ENCODE peak calls at places on chromosomes 4 and X, in five cellular contexts. H, V, T, O and J are unnamed samples.

GRCh38 chr4:6239486-6239885 is 30.2 kb upstream of the WFS1 start:
- DNase-seq in H (no peak), V (no peak), T (no peak), O (no peak), J (no peak)

GRCh38 chr4:13988347-13989265 is 361.1 kb upstream of the BOD1L1 start:
- DNase-seq in H (no peak), V (no peak), T (no peak), O (peak; percentile 97), J (no peak)

GRCh38 chr4:152229782-152230289 is 306.1 kb downstream of the FBXW7 start:
- DNase-seq in H (no peak), V (no peak), T (no peak), O (no peak), J (no peak)

GRCh38 chr4:72340803-72341431 is 228.1 kb downstream of the ADAMTS3 start:
- DNase-seq in H (no peak), V (no peak), T (no peak), O (peak; percentile 20), J (no peak)

GRCh38 chr4:71200944-71201533 is 137.8 kb upstream of the SLC4A4 start:
- DNase-seq in H (no peak), V (no peak), T (no peak), O (no peak), J (no peak)

GRCh38 chr4:53477038-53477565 is 99.7 kb downstream of the FIP1L1 start:
- DNase-seq in H (no peak), V (no peak), T (no peak), O (no peak), J (no peak)

GRCh38 chr4:23759066-23759465 is 130.8 kb downstream of the PPARGC1A start:
- DNase-seq in H (no peak), V (no peak), T (no peak), O (no peak), J (no peak)

GRCh38 chrX:95893632-95894031 is 791.0 kb upstream of the DIAPH2 start:
- DNase-seq in H (no peak), V (no peak), T (no peak), O (peak; percentile 57), J (no peak)

GRCh38 chr4:126530996-126531585 is 1101.7 kb upstream of the INTU start:
- DNase-seq in H (no peak), V (no peak), T (no peak), O (peak; percentile 43), J (no peak)

GRCh38 chr4:185660340-185660739 is 125.0 kb upstream of the PDLIM3 start:
- DNase-seq in H (no peak), V (no peak), T (no peak), O (no peak), J (no peak)

GRCh38 chr4:160038560-160038959 is 935.7 kb downstream of the RAPGEF2 start:
- DNase-seq in H (no peak), V (no peak), T (no peak), O (peak; percentile 16), J (no peak)

GRCh38 chr4:11623726-11624037 is 195.0 kb upstream of the HS3ST1 start:
- DNase-seq in H (no peak), V (no peak), T (peak; percentile 24), O (peak; percentile 20), J (peak; percentile 27)

GRCh38 chr4:42515156-42515884 is 118.0 kb downstream of the SHISA3 start:
- DNase-seq in H (no peak), V (no peak), T (no peak), O (peak; percentile 19), J (no peak)

GRCh38 chr4:137408527-137409177 is 123.6 kb downstream of the PCDH18 start:
- DNase-seq in H (no peak), V (no peak), T (no peak), O (no peak), J (no peak)

GRCh38 chrX:51144828-51145442 is 187.7 kb upstream of the NUDT10 start:
- DNase-seq in H (peak; percentile 43), V (no peak), T (peak; percentile 38), O (peak; percentile 5), J (peak; percentile 51)

GRCh38 chr4:166309286-166309685 is 436.2 kb downstream of the TLL1 start:
- DNase-seq in H (no peak), V (no peak), T (no peak), O (peak; percentile 39), J (no peak)

GRCh38 chrX:100939336-100939735 is 10.6 kb upstream of the XKRX start:
- DNase-seq in H (no peak), V (no peak), T (no peak), O (no peak), J (peak; percentile 2)

GRCh38 chrX:47143894-47144625 is 442 bp downstream of the NDUFB11 start:
- DNase-seq in H (no peak), V (no peak), T (no peak), O (peak; percentile 3), J (peak; percentile 41)

GRCh38 chr4:25915359-25915716 is 1.3 kb downstream of the SMIM20 start:
- DNase-seq in H (no peak), V (no peak), T (no peak), O (no peak), J (no peak)

GRCh38 chr4:183637461-183637860 is 21.5 kb downstream of the RWDD4 start:
- DNase-seq in H (no peak), V (no peak), T (no peak), O (peak; percentile 42), J (no peak)

GRCh38 chrX:109384569-109385174 is 97.2 kb downstream of the GUCY2F start:
- DNase-seq in H (no peak), V (no peak), T (no peak), O (peak; percentile 54), J (no peak)
- TF ChIP-seq CTCF in H (no peak), V (peak; percentile 38), T (no peak), O (peak; percentile 49), J (no peak)

DNA sequence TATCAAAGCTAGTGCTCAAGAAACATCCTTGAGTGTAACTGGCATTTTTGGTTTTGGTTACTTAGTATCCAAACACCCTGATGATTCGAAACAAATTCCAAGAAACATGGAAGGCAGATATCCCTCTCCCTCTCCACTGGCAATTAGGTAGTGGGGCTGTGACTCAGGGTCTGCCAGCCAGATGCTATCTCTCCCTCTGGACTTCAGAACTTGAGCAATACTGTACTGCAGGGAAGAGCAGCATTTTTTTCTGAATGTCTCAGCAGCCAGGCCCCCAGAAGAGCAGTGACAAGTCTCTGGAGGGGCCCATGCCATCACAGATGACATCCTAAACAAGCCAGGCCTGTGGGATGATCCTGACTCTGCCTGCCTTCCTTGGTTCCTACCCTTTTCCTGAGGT is 37.3 kb upstream of the BCORL1 start:
- DNase-seq in H (no peak), V (no peak), T (no peak), O (no peak), J (no peak)
- TF ChIP-seq CTCF in H (no peak), V (no peak), T (no peak), O (no peak), J (no peak)

GRCh38 chr4:89438102-89438831 is 130.7 kb upstream of the GPRIN3 start:
- DNase-seq in H (peak; percentile 78), V (peak; percentile 72), T (peak; percentile 42), O (no peak), J (peak; percentile 63)
- TF ChIP-seq CTCF in H (no peak), V (peak; percentile 49), T (peak; percentile 59), O (no peak), J (peak; percentile 68)

DNA sequence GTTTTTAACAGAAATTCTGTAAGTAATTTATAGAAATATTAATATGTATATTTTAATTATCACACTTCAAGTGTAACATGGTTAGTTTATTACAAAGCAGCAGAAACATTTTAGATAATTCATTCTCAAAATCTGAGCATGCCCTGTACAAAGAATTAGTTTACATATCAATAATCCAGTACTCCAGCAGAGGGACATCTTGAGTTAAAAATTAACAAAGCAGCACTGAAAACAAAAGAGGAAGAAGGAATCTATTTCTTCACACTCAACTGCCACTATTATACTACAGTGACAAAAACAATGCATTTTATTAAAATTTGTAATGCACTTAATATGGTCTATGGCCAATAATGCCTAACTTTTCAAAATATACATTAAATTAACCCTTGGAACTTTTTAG is 179.1 kb upstream of the KLHL4 start:
- DNase-seq in H (no peak), V (no peak), T (no peak), O (peak; percentile 47), J (no peak)
- TF ChIP-seq CTCF in H (no peak), V (no peak), T (no peak), O (peak; percentile 34), J (no peak)

GRCh38 chr4:48639816-48640215 is 140.3 kb downstream of the FRYL start:
- DNase-seq in H (no peak), V (no peak), T (no peak), O (no peak), J (no peak)

GRCh38 chr4:48633657-48634056 is 143.6 kb downstream of the ZAR1 start:
- DNase-seq in H (no peak), V (no peak), T (no peak), O (no peak), J (no peak)

GRCh38 chr4:48634688-48635308 is 144.7 kb downstream of the ZAR1 start:
- DNase-seq in H (no peak), V (no peak), T (no peak), O (no peak), J (no peak)

GRCh38 chr4:48635310-48635709 is 144.8 kb downstream of the FRYL start:
- DNase-seq in H (no peak), V (peak; percentile 38), T (no peak), O (no peak), J (peak; percentile 52)

GRCh38 chr4:48635980-48636379 is 144.1 kb downstream of the FRYL start:
- DNase-seq in H (no peak), V (no peak), T (no peak), O (no peak), J (no peak)
- TF ChIP-seq CTCF in H (no peak), V (no peak), T (no peak), O (no peak), J (no peak)

GRCh38 chr4:156476359-156476758 is 495.2 kb downstream of the PDGFC start:
- DNase-seq in H (no peak), V (peak; percentile 51), T (no peak), O (peak; percentile 97), J (no peak)

GRCh38 chr4:156472624-156473023 is 499.0 kb downstream of the PDGFC start:
- DNase-seq in H (no peak), V (no peak), T (no peak), O (no peak), J (no peak)

GRCh38 chr4:156473175-156473574 is 498.4 kb downstream of the PDGFC start:
- DNase-seq in H (no peak), V (no peak), T (no peak), O (no peak), J (no peak)

DNA sequence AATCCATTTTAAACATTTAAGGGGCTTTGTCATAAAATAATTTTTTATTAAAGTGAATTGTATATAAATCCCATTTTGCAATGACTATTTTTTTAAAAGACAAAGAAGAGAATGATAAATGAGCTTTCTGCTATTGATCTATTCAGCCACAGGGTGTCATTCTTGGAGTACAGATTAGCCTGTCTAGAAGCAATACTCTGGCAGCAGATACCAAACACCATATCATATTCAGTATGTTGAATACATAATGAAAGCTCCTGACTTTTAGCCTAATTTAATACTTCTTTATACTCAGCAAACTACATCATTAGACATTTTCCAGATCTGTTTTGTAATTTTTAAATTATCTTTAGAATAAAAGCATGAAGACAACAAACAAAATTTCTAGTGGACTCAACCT is 496.3 kb downstream of the PDGFC start:
- DNase-seq in H (no peak), V (peak; percentile 42), T (no peak), O (peak; percentile 80), J (no peak)
- TF ChIP-seq CTCF in H (no peak), V (peak; percentile 54), T (no peak), O (peak; percentile 49), J (no peak)

DNA sequence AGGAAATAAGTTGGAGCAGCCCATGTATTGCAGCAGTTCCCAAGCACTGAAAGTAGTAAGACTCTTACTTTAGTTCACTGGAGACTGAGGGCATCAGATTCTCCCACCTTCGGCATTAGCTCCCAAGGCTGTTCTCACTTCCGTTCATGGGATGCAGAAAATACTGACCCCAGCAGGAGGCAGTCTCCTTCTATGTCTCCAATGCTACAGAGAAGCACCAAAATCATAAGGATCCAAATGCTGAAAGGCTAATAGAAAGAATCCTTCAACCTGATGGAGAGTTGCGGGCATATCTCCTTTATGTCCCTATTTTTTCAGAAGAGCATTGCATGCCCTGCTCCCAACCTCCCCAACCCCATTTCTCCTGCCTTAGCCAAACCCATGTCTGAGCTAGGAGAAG is 32.4 kb downstream of the ADH7 start:
- DNase-seq in H (no peak), V (no peak), T (no peak), O (no peak), J (no peak)
- TF ChIP-seq CTCF in H (no peak), V (no peak), T (no peak), O (peak; percentile 6), J (no peak)